ENCODE peak calls at places on chromosomes 5 and 9, in nine cellular contexts. One of them, this sample, is unnamed.

GRCh38 chr5:93800988-93801811 is 59.8 kb upstream of the POU5F2 start:
- DNase-seq in tibial artery: no peak
- DNase-seq in astrocyte of the spinal cord: peak
- DNase-seq in brain microvascular endothelial cell: peak
- DNase-seq in astrocyte of the cerebellum: peak
- DNase-seq in testis: peak
- DNase-seq in fibroblast of lung: peak
- DNase-seq in adipocyte: peak
- DNase-seq in mesenchymal stem cell: peak
- DNase-seq in this sample: peak

GRCh38 chr9:134188421-134189166 is 24.2 kb upstream of the RNU6ATAC start:
- DNase-seq in adipocyte: no peak
- DNase-seq in testis: no peak
- DNase-seq in fibroblast of lung: peak
- DNase-seq in mesenchymal stem cell: no peak
- DNase-seq in astrocyte of the spinal cord: no peak
- DNase-seq in astrocyte of the cerebellum: no peak
- DNase-seq in brain microvascular endothelial cell: no peak
- DNase-seq in tibial artery: peak
- DNase-seq in this sample: peak

GRCh38 chr5:119476341-119476740 is 24.0 kb downstream of the HSD17B4 start:
- DNase-seq in brain microvascular endothelial cell: no peak
- DNase-seq in adipocyte: no peak
- DNase-seq in mesenchymal stem cell: no peak
- DNase-seq in testis: no peak
- DNase-seq in astrocyte of the spinal cord: no peak
- DNase-seq in astrocyte of the cerebellum: no peak
- DNase-seq in fibroblast of lung: no peak
- DNase-seq in tibial artery: no peak
- DNase-seq in this sample: no peak

GRCh38 chr9:136083558-136084190 is 11.4 kb downstream of the NACC2 start:
- DNase-seq in fibroblast of lung: no peak
- DNase-seq in astrocyte of the spinal cord: no peak
- DNase-seq in mesenchymal stem cell: no peak
- DNase-seq in brain microvascular endothelial cell: no peak
- DNase-seq in adipocyte: no peak
- DNase-seq in tibial artery: peak
- DNase-seq in astrocyte of the cerebellum: no peak
- DNase-seq in testis: no peak
- DNase-seq in this sample: peak

GRCh38 chr5:154523104-154523503 is 45.1 kb upstream of the HAND1 start:
- DNase-seq in astrocyte of the spinal cord: no peak
- DNase-seq in tibial artery: peak
- DNase-seq in brain microvascular endothelial cell: no peak
- DNase-seq in adipocyte: no peak
- DNase-seq in testis: no peak
- DNase-seq in astrocyte of the cerebellum: no peak
- DNase-seq in fibroblast of lung: no peak
- DNase-seq in mesenchymal stem cell: no peak
- DNase-seq in this sample: no peak

GRCh38 chr5:82174128-82174918 is 103.8 kb downstream of the RPS23 start:
- DNase-seq in tibial artery: no peak
- DNase-seq in fibroblast of lung: peak
- DNase-seq in astrocyte of the cerebellum: peak
- DNase-seq in testis: peak
- DNase-seq in astrocyte of the spinal cord: peak
- DNase-seq in brain microvascular endothelial cell: peak
- DNase-seq in adipocyte: peak
- DNase-seq in mesenchymal stem cell: peak
- DNase-seq in this sample: peak

GRCh38 chr5:16666861-16667481 is 50.2 kb upstream of the RETREG1 start:
- DNase-seq in mesenchymal stem cell: no peak
- DNase-seq in brain microvascular endothelial cell: no peak
- DNase-seq in adipocyte: peak
- DNase-seq in astrocyte of the cerebellum: peak
- DNase-seq in astrocyte of the spinal cord: peak
- DNase-seq in testis: peak
- DNase-seq in fibroblast of lung: no peak
- DNase-seq in tibial artery: no peak
- DNase-seq in this sample: peak

GRCh38 chr5:14284366-14285148 is 141.4 kb downstream of the TRIO start:
- DNase-seq in astrocyte of the spinal cord: no peak
- DNase-seq in adipocyte: no peak
- DNase-seq in astrocyte of the cerebellum: no peak
- DNase-seq in mesenchymal stem cell: no peak
- DNase-seq in fibroblast of lung: no peak
- DNase-seq in tibial artery: no peak
- DNase-seq in brain microvascular endothelial cell: no peak
- DNase-seq in testis: no peak
- DNase-seq in this sample: no peak

GRCh38 chr9:118577121-118577520 is 792.1 kb downstream of the BRINP1 start:
- DNase-seq in astrocyte of the spinal cord: peak
- DNase-seq in tibial artery: no peak
- DNase-seq in brain microvascular endothelial cell: no peak
- DNase-seq in astrocyte of the cerebellum: peak
- DNase-seq in adipocyte: peak
- DNase-seq in mesenchymal stem cell: peak
- DNase-seq in testis: no peak
- DNase-seq in fibroblast of lung: peak
- DNase-seq in this sample: no peak

GRCh38 chr9:121144482-121144881 is 57.2 kb downstream of the RAB14 start:
- DNase-seq in brain microvascular endothelial cell: no peak
- DNase-seq in tibial artery: no peak
- DNase-seq in astrocyte of the cerebellum: no peak
- DNase-seq in testis: no peak
- DNase-seq in mesenchymal stem cell: no peak
- DNase-seq in adipocyte: no peak
- DNase-seq in fibroblast of lung: no peak
- DNase-seq in astrocyte of the spinal cord: no peak
- DNase-seq in this sample: no peak

GRCh38 chr5:54580997-54581741 is 63.6 kb downstream of the SNX18 start:
- DNase-seq in testis: peak
- DNase-seq in adipocyte: peak
- DNase-seq in fibroblast of lung: peak
- DNase-seq in astrocyte of the cerebellum: peak
- DNase-seq in mesenchymal stem cell: peak
- DNase-seq in astrocyte of the spinal cord: no peak
- DNase-seq in tibial artery: no peak
- DNase-seq in brain microvascular endothelial cell: no peak
- DNase-seq in this sample: peak

GRCh38 chr5:72041643-72042042 is 65.6 kb upstream of the MAP1B start:
- DNase-seq in tibial artery: no peak
- DNase-seq in astrocyte of the spinal cord: no peak
- DNase-seq in astrocyte of the cerebellum: no peak
- DNase-seq in testis: no peak
- DNase-seq in fibroblast of lung: no peak
- DNase-seq in mesenchymal stem cell: peak
- DNase-seq in brain microvascular endothelial cell: peak
- DNase-seq in adipocyte: no peak
- DNase-seq in this sample: no peak

GRCh38 chr5:159096555-159097460 is 2.9 kb downstream of the EBF1 start:
- DNase-seq in testis: no peak
- DNase-seq in fibroblast of lung: no peak
- DNase-seq in tibial artery: peak
- DNase-seq in mesenchymal stem cell: no peak
- DNase-seq in adipocyte: no peak
- DNase-seq in brain microvascular endothelial cell: no peak
- DNase-seq in astrocyte of the spinal cord: no peak
- DNase-seq in astrocyte of the cerebellum: no peak
- DNase-seq in this sample: peak

GRCh38 chr9:91253488-91253887 is 108.2 kb downstream of the AUH start:
- DNase-seq in astrocyte of the cerebellum: no peak
- DNase-seq in mesenchymal stem cell: peak
- DNase-seq in adipocyte: no peak
- DNase-seq in brain microvascular endothelial cell: peak
- DNase-seq in astrocyte of the spinal cord: no peak
- DNase-seq in fibroblast of lung: no peak
- DNase-seq in tibial artery: no peak
- DNase-seq in testis: no peak
- DNase-seq in this sample: peak

GRCh38 chr5:56019306-56020272 is 24.8 kb upstream of the IL6ST start:
- DNase-seq in testis: no peak
- DNase-seq in astrocyte of the cerebellum: no peak
- DNase-seq in fibroblast of lung: no peak
- DNase-seq in astrocyte of the spinal cord: no peak
- DNase-seq in adipocyte: peak
- DNase-seq in tibial artery: no peak
- DNase-seq in mesenchymal stem cell: peak
- DNase-seq in brain microvascular endothelial cell: no peak
- DNase-seq in this sample: no peak

GRCh38 chr5:179374506-179375235 is 29.4 kb upstream of the ADAMTS2 start:
- DNase-seq in brain microvascular endothelial cell: no peak
- DNase-seq in adipocyte: no peak
- DNase-seq in fibroblast of lung: no peak
- DNase-seq in astrocyte of the cerebellum: no peak
- DNase-seq in astrocyte of the spinal cord: no peak
- DNase-seq in testis: no peak
- DNase-seq in tibial artery: no peak
- DNase-seq in mesenchymal stem cell: no peak
- DNase-seq in this sample: peak

GRCh38 chr5:108093186-108093585 is 288.7 kb downstream of the FBXL17 start:
- DNase-seq in astrocyte of the spinal cord: peak
- DNase-seq in testis: no peak
- DNase-seq in astrocyte of the cerebellum: no peak
- DNase-seq in mesenchymal stem cell: peak
- DNase-seq in brain microvascular endothelial cell: no peak
- DNase-seq in tibial artery: no peak
- DNase-seq in adipocyte: peak
- DNase-seq in fibroblast of lung: peak
- DNase-seq in this sample: peak

GRCh38 chr5:67908145-67908765 is 307.3 kb upstream of the PIK3R1 start:
- DNase-seq in astrocyte of the cerebellum: no peak
- DNase-seq in tibial artery: no peak
- DNase-seq in testis: no peak
- DNase-seq in mesenchymal stem cell: no peak
- DNase-seq in fibroblast of lung: no peak
- DNase-seq in brain microvascular endothelial cell: no peak
- DNase-seq in astrocyte of the spinal cord: no peak
- DNase-seq in adipocyte: no peak
- DNase-seq in this sample: no peak

GRCh38 chr9:114081441-114082016 is 3.4 kb upstream of the AMBP start:
- DNase-seq in brain microvascular endothelial cell: no peak
- DNase-seq in testis: no peak
- DNase-seq in mesenchymal stem cell: no peak
- DNase-seq in astrocyte of the cerebellum: no peak
- DNase-seq in tibial artery: no peak
- DNase-seq in astrocyte of the spinal cord: no peak
- DNase-seq in adipocyte: no peak
- DNase-seq in fibroblast of lung: no peak
- DNase-seq in this sample: no peak

GRCh38 chr9:86614871-86615849 is 260.9 kb upstream of the TUT7 start:
- DNase-seq in astrocyte of the cerebellum: no peak
- DNase-seq in adipocyte: peak
- DNase-seq in fibroblast of lung: peak
- DNase-seq in brain microvascular endothelial cell: peak
- DNase-seq in mesenchymal stem cell: no peak
- DNase-seq in tibial artery: no peak
- DNase-seq in astrocyte of the spinal cord: no peak
- DNase-seq in testis: peak
- DNase-seq in this sample: peak

GRCh38 chr9:127779136-127779981 is 893 bp upstream of the SH2D3C start:
- DNase-seq in brain microvascular endothelial cell: no peak
- DNase-seq in astrocyte of the spinal cord: no peak
- DNase-seq in fibroblast of lung: no peak
- DNase-seq in adipocyte: no peak
- DNase-seq in testis: no peak
- DNase-seq in mesenchymal stem cell: peak
- DNase-seq in tibial artery: no peak
- DNase-seq in astrocyte of the cerebellum: no peak
- DNase-seq in this sample: peak

DNA sequence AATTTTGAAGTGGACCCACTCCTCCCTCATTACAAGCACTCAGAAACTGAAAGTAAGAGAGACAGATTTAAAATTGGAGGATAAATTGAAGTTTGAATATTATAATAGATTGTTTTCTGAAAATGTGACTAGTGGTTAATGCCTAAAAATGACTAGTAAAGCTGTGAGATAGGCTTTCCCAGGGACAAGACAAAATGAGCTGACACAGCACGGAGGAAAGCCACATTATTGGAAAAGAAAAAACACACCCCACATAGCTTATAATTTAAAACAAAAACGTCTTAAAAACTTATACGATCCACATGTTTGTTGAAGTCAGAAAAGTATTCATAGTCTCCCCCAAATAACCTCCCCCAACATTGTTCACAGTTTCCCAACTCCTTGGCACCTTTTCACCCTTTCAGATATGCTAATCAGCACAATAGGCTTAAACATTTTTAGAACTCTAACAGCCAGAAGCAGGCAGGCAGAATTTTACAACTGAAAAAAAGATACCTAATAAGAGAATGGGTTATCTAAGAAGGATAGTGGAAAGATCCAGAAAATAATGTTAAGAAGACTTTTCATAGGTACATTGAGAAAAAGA is 6.1 kb downstream of the C7 start:
- DNase-seq in mesenchymal stem cell: no peak
- DNase-seq in brain microvascular endothelial cell: no peak
- DNase-seq in fibroblast of lung: no peak
- DNase-seq in testis: no peak
- DNase-seq in adipocyte: no peak
- DNase-seq in tibial artery: no peak
- DNase-seq in astrocyte of the cerebellum: no peak
- DNase-seq in astrocyte of the spinal cord: no peak
- DNase-seq in this sample: no peak
- H3K4me3 ChIP-seq in mesenchymal stem cell: peak
- H3K4me3 ChIP-seq in brain microvascular endothelial cell: no peak
- H3K4me3 ChIP-seq in fibroblast of lung: no peak
- H3K4me3 ChIP-seq in testis: no peak
- H3K4me3 ChIP-seq in adipocyte: peak
- H3K4me3 ChIP-seq in tibial artery: no peak
- H3K4me3 ChIP-seq in astrocyte of the cerebellum: no peak
- H3K4me3 ChIP-seq in astrocyte of the spinal cord: no peak
- H3K4me3 ChIP-seq in this sample: no peak

GRCh38 chr9:108575286-108575685 is 280.5 kb downstream of the ACTL7B start:
- DNase-seq in astrocyte of the spinal cord: no peak
- DNase-seq in mesenchymal stem cell: peak
- DNase-seq in tibial artery: no peak
- DNase-seq in astrocyte of the cerebellum: no peak
- DNase-seq in adipocyte: no peak
- DNase-seq in fibroblast of lung: no peak
- DNase-seq in brain microvascular endothelial cell: no peak
- DNase-seq in testis: no peak
- DNase-seq in this sample: no peak
- H3K4me3 ChIP-seq in astrocyte of the spinal cord: no peak
- H3K4me3 ChIP-seq in mesenchymal stem cell: no peak
- H3K4me3 ChIP-seq in tibial artery: no peak
- H3K4me3 ChIP-seq in astrocyte of the cerebellum: no peak
- H3K4me3 ChIP-seq in adipocyte: no peak
- H3K4me3 ChIP-seq in fibroblast of lung: no peak
- H3K4me3 ChIP-seq in brain microvascular endothelial cell: no peak
- H3K4me3 ChIP-seq in testis: no peak
- H3K4me3 ChIP-seq in this sample: no peak

GRCh38 chr5:139696167-139696893 is 48.2 kb downstream of the CXXC5 start:
- DNase-seq in tibial artery: no peak
- DNase-seq in adipocyte: no peak
- DNase-seq in mesenchymal stem cell: no peak
- DNase-seq in astrocyte of the spinal cord: no peak
- DNase-seq in testis: no peak
- DNase-seq in brain microvascular endothelial cell: no peak
- DNase-seq in astrocyte of the cerebellum: no peak
- DNase-seq in fibroblast of lung: no peak
- DNase-seq in this sample: no peak
- H3K4me3 ChIP-seq in tibial artery: peak
- H3K4me3 ChIP-seq in adipocyte: peak
- H3K4me3 ChIP-seq in mesenchymal stem cell: peak
- H3K4me3 ChIP-seq in astrocyte of the spinal cord: no peak
- H3K4me3 ChIP-seq in testis: no peak
- H3K4me3 ChIP-seq in brain microvascular endothelial cell: no peak
- H3K4me3 ChIP-seq in astrocyte of the cerebellum: no peak
- H3K4me3 ChIP-seq in fibroblast of lung: no peak
- H3K4me3 ChIP-seq in this sample: peak

GRCh38 chr5:130836729-130837660 is 328.1 kb downstream of the HINT1 start:
- DNase-seq in brain microvascular endothelial cell: no peak
- DNase-seq in tibial artery: no peak
- DNase-seq in astrocyte of the cerebellum: peak
- DNase-seq in testis: no peak
- DNase-seq in fibroblast of lung: peak
- DNase-seq in mesenchymal stem cell: peak
- DNase-seq in adipocyte: peak
- DNase-seq in astrocyte of the spinal cord: peak
- DNase-seq in this sample: no peak
- H3K4me3 ChIP-seq in brain microvascular endothelial cell: peak
- H3K4me3 ChIP-seq in tibial artery: peak
- H3K4me3 ChIP-seq in astrocyte of the cerebellum: peak
- H3K4me3 ChIP-seq in testis: no peak
- H3K4me3 ChIP-seq in fibroblast of lung: no peak
- H3K4me3 ChIP-seq in mesenchymal stem cell: peak
- H3K4me3 ChIP-seq in adipocyte: peak
- H3K4me3 ChIP-seq in astrocyte of the spinal cord: peak
- H3K4me3 ChIP-seq in this sample: no peak

This sample was measured in H7.